ENCODE peak calls at places on chromosomes 5 and 9, in seven cellular contexts. C is GM13976, P is fibroblast of lung, I is tibial artery, O is kidney, F is prostate gland, R is heart left ventricle. Q is an unnamed sample.

GRCh38 chr5:1772634-1773033 is 27.0 kb downstream of the MRPL36 start:
- DNase-seq in I (no peak), C (no peak), R (no peak), F (peak; percentile 65), O (no peak), P (peak; percentile 51), Q (no peak)

GRCh38 chr9:114994716-114995115 is 64.3 kb upstream of the TNFSF8 start:
- DNase-seq in I (no peak), P (no peak), F (no peak), O (no peak), C (no peak), R (no peak), Q (no peak)

GRCh38 chr9:35042081-35042604 is 30.3 kb downstream of the VCP start:
- DNase-seq in C (no peak), I (no peak), P (no peak), F (no peak), O (no peak), R (no peak), Q (no peak)

GRCh38 chr5:143229426-143229895 is 174.0 kb downstream of the NR3C1 start:
- DNase-seq in C (no peak), I (no peak), P (no peak), F (no peak), R (no peak), O (no peak), Q (no peak)

GRCh38 chr5:110159202-110159601 is 469.5 kb downstream of the MAN2A1 start:
- DNase-seq in R (no peak), F (no peak), C (no peak), P (peak; percentile 78), I (no peak), O (no peak), Q (no peak)

GRCh38 chr5:14413331-14413750 is 168.3 kb upstream of the OTULINL start:
- DNase-seq in I (no peak), C (no peak), F (no peak), O (no peak), R (no peak), P (peak; percentile 45), Q (no peak)

GRCh38 chr5:69271376-69271775 is 36.7 kb downstream of the CDK7 start:
- DNase-seq in R (peak; percentile 27), O (no peak), C (no peak), I (no peak), F (no peak), P (peak; percentile 68), Q (peak; percentile 7)

GRCh38 chr5:142821733-142822487 is 51.7 kb downstream of the ARHGAP26 start:
- DNase-seq in R (no peak), P (peak; percentile 95), I (no peak), F (no peak), O (no peak), C (no peak), Q (no peak)

GRCh38 chr5:36724429-36725332 is 118.3 kb downstream of the SLC1A3 start:
- DNase-seq in F (no peak), I (peak; percentile 69), R (peak; percentile 31), C (peak; percentile 86), O (no peak), P (no peak), Q (no peak)

GRCh38 chr5:38718874-38719391 is 126.9 kb upstream of the OSMR start:
- DNase-seq in I (no peak), O (no peak), R (no peak), P (no peak), F (no peak), C (no peak), Q (no peak)

GRCh38 chr5:125865166-125865815 is 557.9 kb upstream of the GRAMD2B start:
- DNase-seq in F (no peak), O (no peak), R (no peak), P (peak; percentile 85), I (no peak), C (no peak), Q (no peak)

GRCh38 chr5:33829430-33829829 is 62.4 kb downstream of the ADAMTS12 start:
- DNase-seq in C (no peak), F (no peak), I (no peak), O (no peak), R (peak; percentile 14), P (no peak), Q (no peak)

GRCh38 chr9:135960328-135961276 is 571 bp downstream of the UBAC1 start:
- DNase-seq in P (no peak), F (no peak), C (peak; percentile 59), I (no peak), O (no peak), R (peak; percentile 36), Q (no peak)

GRCh38 chr5:107919969-107920368 is 249.2 kb upstream of the EFNA5 start:
- DNase-seq in O (no peak), F (no peak), R (no peak), P (no peak), C (peak; percentile 4), I (no peak), Q (no peak)

GRCh38 chr9:87713278-87713989 is 12.5 kb upstream of the CTSL start:
- DNase-seq in I (peak; percentile 94), F (no peak), R (peak; percentile 82), C (no peak), O (peak; percentile 93), P (peak; percentile 98), Q (peak; percentile 90)

GRCh38 chr5:168260353-168261211 is 30.9 kb upstream of the WWC1 start:
- DNase-seq in P (no peak), R (no peak), F (no peak), I (no peak), C (no peak), O (no peak), Q (no peak)

GRCh38 chr5:3602713-3603502 is 7.3 kb downstream of the IRX1 start:
- DNase-seq in C (no peak), R (peak; percentile 29), P (peak; percentile 60), I (no peak), F (peak; percentile 24), O (peak; percentile 85), Q (no peak)

GRCh38 chr5:73445708-73446630 is 2.6 kb downstream of the FOXD1 start:
- DNase-seq in F (no peak), O (no peak), P (no peak), I (no peak), R (no peak), C (no peak), Q (no peak)

GRCh38 chr9:133137451-133138231 is 16.6 kb upstream of the RALGDS start:
- DNase-seq in I (no peak), F (peak; percentile 31), P (no peak), C (no peak), O (peak; percentile 79), R (no peak), Q (no peak)

GRCh38 chr5:56625577-56625976 is 189.8 kb upstream of the MAP3K1 start:
- DNase-seq in C (no peak), R (no peak), P (peak; percentile 95), O (no peak), F (no peak), I (no peak), Q (peak; percentile 72)

GRCh38 chr5:87185838-87186237 is 81.8 kb upstream of the RASA1 start:
- DNase-seq in F (no peak), C (no peak), O (no peak), R (no peak), P (no peak), I (no peak), Q (no peak)

GRCh38 chr5:178460598-178461425 is 129.4 kb downstream of the COL23A1 start:
- DNase-seq in C (peak; percentile 76), I (peak; percentile 82), R (peak; percentile 84), P (no peak), O (peak; percentile 87), F (peak; percentile 48), Q (no peak)

GRCh38 chr9:133973791-133974630 is 18.1 kb downstream of the VAV2 start:
- DNase-seq in F (no peak), O (peak; percentile 92), P (no peak), I (no peak), C (no peak), R (no peak), Q (no peak)

GRCh38 chr9:133087429-133088145 is 25.8 kb downstream of the CEL start:
- DNase-seq in I (peak; percentile 48), O (peak; percentile 46), R (no peak), F (no peak), P (no peak), C (peak; percentile 19), Q (no peak)

DNA sequence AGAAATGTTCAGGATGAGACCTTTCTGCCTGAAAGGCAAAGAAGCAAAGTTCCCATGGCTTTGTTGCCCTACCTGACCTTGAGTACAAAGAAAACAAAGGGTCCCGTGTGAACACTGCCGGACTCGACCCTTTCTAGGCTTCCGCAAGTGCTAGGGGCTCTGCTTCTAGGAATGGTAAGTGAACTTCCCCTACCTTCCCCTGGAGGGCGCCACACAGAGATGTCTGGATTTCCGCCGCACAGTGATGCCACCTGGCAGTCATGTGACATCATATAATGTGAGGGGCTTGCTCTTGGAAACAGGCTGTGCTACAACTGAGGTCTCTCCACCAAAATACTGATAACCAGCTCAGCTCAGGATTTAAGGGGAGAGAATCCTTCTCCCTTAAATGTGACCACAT is 56.6 kb downstream of the HSD17B3 start:
- DNase-seq in R (no peak), C (no peak), F (no peak), P (no peak), O (no peak), I (no peak), Q (no peak)
- TF ChIP-seq CTCF in R (no peak), C (no peak), F (no peak), P (no peak), O (no peak), I (no peak), Q (no peak)

DNA sequence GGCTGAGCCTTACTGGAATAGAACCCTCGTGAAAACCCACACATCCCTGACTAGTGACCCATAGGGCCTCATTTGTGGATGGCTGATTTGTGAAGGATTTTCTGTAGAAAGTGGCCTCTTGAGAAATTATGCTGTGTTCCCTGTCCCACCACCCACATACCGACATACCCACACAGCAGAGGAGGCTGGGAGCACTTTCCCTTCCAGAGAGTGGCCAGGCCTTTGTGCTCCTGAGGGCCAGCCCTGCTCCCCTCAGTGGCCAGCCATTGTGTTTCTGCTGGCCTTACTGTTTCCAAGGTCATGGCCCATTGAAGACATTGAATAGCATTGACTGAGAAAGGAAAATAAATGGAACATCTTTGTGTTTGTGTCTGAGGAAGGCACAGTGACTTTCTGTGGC is 29.6 kb downstream of the IL9 start:
- DNase-seq in C (no peak), O (no peak), R (no peak), P (no peak), F (no peak), I (no peak), Q (no peak)
- TF ChIP-seq CTCF in C (no peak), O (no peak), R (no peak), P (no peak), F (no peak), I (no peak), Q (no peak)

DNA sequence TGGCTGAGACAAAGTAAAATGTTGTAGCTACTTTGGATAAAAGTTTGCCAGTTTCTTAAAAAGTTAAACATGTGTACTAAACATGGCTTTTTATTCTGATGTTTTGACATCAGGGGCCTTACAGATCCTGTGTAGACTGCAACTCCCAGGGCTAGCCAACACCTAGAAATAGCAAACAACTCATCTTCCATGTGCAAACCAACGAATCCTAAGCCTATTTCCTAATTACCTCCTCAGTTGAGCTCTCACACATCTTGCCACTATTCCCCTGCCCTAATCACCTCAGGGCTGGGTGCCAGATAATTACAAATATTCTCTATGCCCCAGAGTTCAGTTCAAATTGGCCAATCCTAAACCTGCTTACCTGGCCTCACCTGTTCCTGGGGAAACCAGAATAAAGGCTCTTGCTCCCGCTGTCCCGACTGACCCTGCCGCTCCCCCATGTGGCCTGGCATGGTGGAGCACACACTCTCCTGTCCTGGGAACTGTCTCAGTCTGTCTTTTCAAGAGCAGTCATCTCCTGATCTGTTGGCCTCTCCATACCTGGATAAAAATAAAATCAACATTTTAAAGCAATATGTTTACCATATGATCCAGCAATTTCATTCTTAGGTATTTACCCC is 37.1 kb upstream of the FAM169A start:
- DNase-seq in O (peak; percentile 78), I (no peak), R (no peak), C (peak; percentile 30), P (no peak), F (peak; percentile 63), Q (no peak)
- TF ChIP-seq CTCF in O (peak; percentile 65), I (no peak), R (peak; percentile 36), C (no peak), P (peak; percentile 20), F (peak; percentile 74), Q (no peak)

GRCh38 chr9:19527663-19528062 is 118.9 kb downstream of the ACER2 start:
- DNase-seq in C (no peak), O (no peak), P (no peak), F (no peak), I (no peak), R (no peak), Q (no peak)
- TF ChIP-seq CTCF in C (no peak), O (no peak), P (no peak), F (no peak), I (no peak), R (no peak), Q (no peak)